ENCODE peak calls at places on chromosomes 16 and 17, in six cellular contexts. Y is upper lobe of right lung; W is OCI-M1; I is Kasumi-1; M is activated naive CD4-positive, alpha-beta T cell; H is activated T-cell treated with anti-CD3 and anti-CD28 coated beads for 1 hour. G is an unnamed sample.

GRCh38 chr16:73189132-73189531 is 141.2 kb upstream of the ZFHX3 start:
- DNase-seq in H (no peak), M (no peak), I (no peak), Y (no peak), W (no peak), G (no peak)

GRCh38 chr17:29376667-29377268 is 13.4 kb upstream of the TAOK1 start:
- DNase-seq in Y (no peak), W (peak; percentile 30), H (no peak), M (no peak), I (peak; percentile 48), G (no peak)

GRCh38 chr17:42179911-42180410 is 981 bp downstream of the KCNH4 start:
- DNase-seq in I (peak; percentile 10), M (no peak), H (peak; percentile 20), W (peak; percentile 34), Y (no peak), G (no peak)

GRCh38 chr17:17713839-17714238 is 32.6 kb downstream of the RAI1 start:
- DNase-seq in H (no peak), Y (peak; percentile 79), I (peak; percentile 20), W (no peak), M (no peak), G (no peak)

GRCh38 chr17:61505846-61506627 is 53.8 kb downstream of the TBX4 start:
- DNase-seq in Y (no peak), I (no peak), M (no peak), H (no peak), W (no peak), G (no peak)

GRCh38 chr17:75876938-75877751 is 1.2 kb downstream of the TRIM47 start:
- DNase-seq in H (no peak), Y (peak; percentile 91), W (no peak), I (no peak), M (no peak), G (no peak)

GRCh38 chr17:11589706-11590105 is 8.6 kb upstream of the DNAH9 start:
- DNase-seq in Y (no peak), I (no peak), W (no peak), M (no peak), H (no peak), G (no peak)

GRCh38 chr16:180101-180920 is at the start of gene HBQ1:
- DNase-seq in W (peak; percentile 61), Y (no peak), I (no peak), M (peak; percentile 17), H (peak; percentile 22), G (no peak)

GRCh38 chr17:67399676-67400075 is 22.6 kb downstream of the PITPNC1 start:
- DNase-seq in I (no peak), Y (no peak), W (no peak), H (no peak), M (no peak), G (no peak)

GRCh38 chr17:32827227-32827626 is 49.7 kb downstream of the MYO1D start:
- DNase-seq in I (no peak), M (no peak), H (no peak), W (no peak), Y (no peak), G (no peak)

G was measured in stimulated activated CD8-positive, alpha-beta memory T cell treated with anti-CD3 and anti-CD28 coated beads, Interleukin-4, amount 100 ng/mL, for 24 hours.